ENCODE peak calls at places on chromosomes 11 and 22, in five cellular contexts. Z is neuronal stem cell, L is IMR-90, C is mesenchymal stem cell, P is H1. G is an unnamed sample.

GRCh38 chr22:45999379-45999971 is 22.5 kb upstream of the WNT7B start:
- DNase-seq in L (no peak), P (no peak), Z (no peak), C (no peak), G (no peak)

GRCh38 chr22:31148953-31149627 is 8.8 kb upstream of the PLA2G3 start:
- DNase-seq in Z (peak; percentile 52), P (peak; percentile 71), C (peak; percentile 80), L (peak; percentile 80), G (peak; percentile 91)

GRCh38 chr11:14114269-14114668 is 151.7 kb downstream of the SPON1 start:
- DNase-seq in Z (no peak), P (no peak), L (no peak), C (no peak), G (no peak)

GRCh38 chr11:10050561-10050960 is 243.5 kb downstream of the SBF2 start:
- DNase-seq in P (no peak), C (peak; percentile 21), Z (no peak), L (peak; percentile 59), G (no peak)

GRCh38 chr11:126257144-126257543 is 11.6 kb downstream of the SRPRA start:
- DNase-seq in Z (no peak), P (no peak), L (no peak), C (no peak), G (no peak)

GRCh38 chr11:62391642-62392425 is 27.0 kb upstream of the SCGB1A1 start:
- DNase-seq in P (no peak), C (no peak), L (no peak), Z (no peak), G (no peak)

GRCh38 chr22:45101828-45102227 is 61.9 kb upstream of the NUP50 start:
- DNase-seq in C (peak; percentile 56), L (peak; percentile 72), P (no peak), Z (no peak), G (peak; percentile 85)

GRCh38 chr11:47271961-47272661 is 2.2 kb downstream of the MADD start:
- DNase-seq in L (no peak), P (no peak), Z (no peak), C (no peak), G (no peak)

GRCh38 chr11:13434247-13435205 is 28.5 kb downstream of the BTBD10 start:
- DNase-seq in L (peak; percentile 12), P (no peak), Z (no peak), C (peak; percentile 30), G (no peak)

GRCh38 chr11:117490911-117491310 is 163.3 kb downstream of the CEP164 start:
- DNase-seq in L (no peak), Z (no peak), C (no peak), P (no peak), G (no peak)

GRCh38 chr22:17396531-17396930 is 27.3 kb downstream of the CECR2 start:
- DNase-seq in Z (no peak), C (no peak), L (no peak), P (no peak), G (no peak)

GRCh38 chr11:84430661-84431060 is 1144.5 kb upstream of the CCDC90B start:
- DNase-seq in C (no peak), L (no peak), P (no peak), Z (no peak), G (peak; percentile 55)

GRCh38 chr11:70522613-70523311 is 124.4 kb downstream of the CTTN start:
- DNase-seq in P (no peak), L (no peak), C (no peak), Z (peak; percentile 24), G (peak; percentile 35)

GRCh38 chr11:31301549-31302225 is 67.9 kb downstream of the DCDC1 start:
- DNase-seq in Z (no peak), L (no peak), P (no peak), C (no peak), G (no peak)

GRCh38 chr11:94928146-94928995 is 45.0 kb downstream of the CWC15 start:
- DNase-seq in P (no peak), Z (no peak), L (no peak), C (peak; percentile 52), G (no peak)

GRCh38 chr11:109892321-109892794 is 200.8 kb upstream of the ZC3H12C start:
- DNase-seq in P (peak; percentile 34), C (no peak), Z (no peak), L (no peak), G (no peak)

GRCh38 chr22:44531487-44531886 is 33.5 kb upstream of the RTL6 start:
- DNase-seq in P (no peak), L (no peak), C (no peak), Z (no peak), G (no peak)

DNA sequence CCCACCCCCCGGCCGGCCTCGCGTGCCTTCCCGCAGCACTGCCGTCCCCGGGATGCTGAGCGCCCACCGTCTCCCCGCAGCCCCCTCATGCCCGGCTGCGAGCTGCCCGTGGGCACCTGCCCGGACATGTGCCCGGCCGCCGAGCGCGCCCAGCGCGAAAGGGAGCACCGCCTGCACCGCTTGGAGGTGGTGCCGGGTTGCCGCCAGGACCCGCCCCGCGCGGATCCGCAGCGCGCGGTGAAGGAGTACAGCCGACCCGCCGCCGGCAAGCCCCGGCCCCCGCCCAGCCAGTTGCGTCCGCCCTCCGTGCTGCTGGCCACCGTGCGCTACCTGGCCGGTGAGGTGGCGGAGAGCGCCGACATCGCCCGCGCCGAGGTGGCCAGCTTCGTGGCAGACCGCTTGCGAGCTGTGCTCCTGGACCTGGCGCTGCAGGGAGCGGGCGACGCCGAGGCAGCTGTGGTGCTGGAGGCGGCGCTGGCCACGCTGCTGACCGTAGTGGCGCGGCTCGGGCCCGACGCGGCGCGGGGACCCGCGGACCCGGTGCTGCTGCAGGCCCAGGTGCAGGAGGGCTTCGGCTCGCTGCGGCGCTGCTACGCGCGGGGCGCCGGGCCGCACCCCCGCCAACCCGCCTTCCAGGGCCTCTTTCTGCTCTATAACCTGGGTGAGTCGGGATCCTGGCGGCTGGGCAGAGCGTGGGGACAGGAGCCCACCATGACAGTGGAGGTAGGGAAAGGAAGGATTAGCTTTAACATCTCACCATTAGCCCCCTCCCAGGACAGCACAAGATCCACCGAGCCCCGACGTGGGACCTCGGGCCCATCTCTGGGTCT is at the start of gene SAC3D1:
- DNase-seq in Z (peak; percentile 58), P (no peak), C (peak; percentile 58), L (peak; percentile 17), G (no peak)
- H3K4ac ChIP-seq in Z (peak within 1 kb of the TSS; percentile 23), P (peak within 1 kb of the TSS; percentile 78), C (peak within 1 kb of the TSS; percentile 58), L (peak within 1 kb of the TSS; percentile 80), G (no peak within 1 kb of the TSS)

GRCh38 chr11:3043315-3043871 is 13.8 kb downstream of the CARS1 start:
- DNase-seq in Z (no peak), P (no peak), C (peak; percentile 40), L (no peak), G (no peak)
- H3K18ac ChIP-seq in Z (peak overlapping the region; percentile 3), P (no peak overlapping the region), C (peak overlapping the region; percentile 2), L (no peak overlapping the region), G (no peak overlapping the region)

GRCh38 chr11:1260620-1261019 is 37.8 kb downstream of the MUC5B start:
- DNase-seq in Z (no peak), C (no peak), L (no peak), P (no peak), G (no peak)

GRCh38 chr11:1260023-1260501 is 37.2 kb downstream of the MUC5B start:
- DNase-seq in P (no peak), C (peak; percentile 10), Z (no peak), L (no peak), G (peak; percentile 57)

GRCh38 chr11:1259076-1259461 is 36.2 kb downstream of the MUC5B start:
- DNase-seq in C (no peak), Z (no peak), P (no peak), L (no peak), G (no peak)

GRCh38 chr11:1258401-1259075 is 35.7 kb downstream of the MUC5B start:
- DNase-seq in P (no peak), C (no peak), L (no peak), Z (no peak), G (no peak)

DNA sequence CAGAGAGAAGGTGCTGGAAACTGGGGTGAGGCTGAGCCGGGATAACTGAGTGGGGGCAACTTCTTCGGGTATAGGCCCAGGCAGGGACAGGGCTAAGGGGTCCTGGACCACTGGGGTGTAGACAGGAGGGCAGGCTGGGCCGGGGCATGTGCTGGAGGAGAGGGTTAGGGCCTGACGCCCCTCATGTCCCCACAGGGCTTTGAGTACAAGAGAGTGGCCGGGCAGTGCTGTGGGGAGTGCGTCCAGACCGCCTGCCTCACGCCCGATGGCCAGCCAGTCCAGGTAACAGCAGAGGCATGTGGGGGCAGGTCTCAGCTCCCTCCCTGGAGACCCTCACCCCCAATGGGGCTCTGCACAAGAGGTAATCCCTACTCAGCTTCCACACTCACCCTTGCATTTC is 36.7 kb downstream of the MUC5B start:
- DNase-seq in P (no peak), L (no peak), C (no peak), Z (no peak), G (no peak)
- H3K27ac ChIP-seq in P (no peak overlapping the region), L (no peak overlapping the region), C (no peak overlapping the region), Z (no peak overlapping the region), G (no peak overlapping the region)

GRCh38 chr22:50302564-50302963 is 4.9 kb downstream of the PLXNB2 start:
- DNase-seq in Z (no peak), C (no peak), P (no peak), L (no peak), G (no peak)

GRCh38 chr22:50303515-50303847 is 4.0 kb downstream of the PLXNB2 start:
- DNase-seq in P (no peak), Z (no peak), C (no peak), L (no peak), G (no peak)

GRCh38 chr22:50305393-50305657 is 2.1 kb downstream of the PLXNB2 start:
- DNase-seq in Z (no peak), L (no peak), P (no peak), C (no peak), G (no peak)

GRCh38 chr22:50304528-50305392 is 2.7 kb downstream of the PLXNB2 start:
- DNase-seq in C (no peak), Z (no peak), L (no peak), P (no peak), G (no peak)

DNA sequence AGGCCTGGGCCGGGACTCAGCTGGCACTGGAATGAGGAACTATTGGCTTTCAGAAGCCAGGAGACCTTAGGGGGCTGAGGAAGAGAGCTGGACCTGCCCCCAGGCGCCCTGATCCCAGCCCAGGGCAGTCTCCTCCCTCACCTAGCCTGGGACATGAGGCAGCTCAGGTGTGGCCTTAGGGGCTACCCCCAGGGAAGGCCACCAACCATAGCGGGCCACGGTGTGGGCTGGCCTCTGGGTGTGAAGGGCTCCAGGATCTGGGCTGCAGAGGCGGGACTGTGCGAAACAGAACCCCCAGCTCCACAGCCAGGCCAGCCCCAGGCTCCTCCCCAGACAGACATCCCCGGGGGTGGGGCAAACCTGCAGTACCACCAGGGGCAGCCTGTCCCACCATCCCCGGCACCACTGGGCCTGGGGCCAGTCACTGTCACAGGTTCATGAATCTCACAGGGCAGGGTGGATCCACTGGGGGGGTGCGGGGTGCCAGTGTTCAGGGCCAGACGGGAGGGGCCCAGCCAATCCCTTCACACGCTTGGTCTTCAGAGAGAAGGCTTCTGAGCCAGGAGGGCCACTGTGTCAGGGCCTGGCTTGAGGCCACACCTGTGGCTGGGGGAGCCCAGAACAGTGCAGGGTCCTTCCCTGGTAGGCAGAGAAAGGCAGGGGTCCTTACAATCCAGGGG is 3.5 kb downstream of the PLXNB2 start:
- DNase-seq in Z (no peak), P (no peak), C (no peak), L (no peak), G (peak; percentile 77)
- H3K4ac ChIP-seq in Z (no peak overlapping the region), P (no peak overlapping the region), C (peak overlapping the region; percentile 86), L (peak overlapping the region; percentile 89), G (no peak overlapping the region)

GRCh38 chr11:16799890-16800289 is 61.4 kb downstream of the C11orf58 start:
- DNase-seq in Z (no peak), P (no peak), C (no peak), L (no peak), G (no peak)
- H3K18ac ChIP-seq in Z (no peak overlapping the region), P (no peak overlapping the region), C (no peak overlapping the region), L (no peak overlapping the region), G (no peak overlapping the region)

G was measured in H9.